ENCODE peak calls at places on chromosomes 3 and 15, in eight cellular contexts. U is T-helper 2 cell treated with Interferon-gamma antibody and Interleukin-4, amounts not matched to agents 5 μg/mL and 100 μg/mL, for 36 hours; K is SK-MEL-5; J is prostate gland; B is SHP77; Q is AG10803; Y is kidney glomerular epithelial cell; N is BJ. P is an unnamed sample.

GRCh38 chr3:129231331-129232119 is 17.9 kb upstream of the COPG1 start:
- DNase-seq in N (no peak), B (no peak), Y (no peak), U (no peak), Q (no peak), J (no peak), K (no peak), P (no peak)

GRCh38 chr15:44414001-44414400 is 13.4 kb upstream of the CTDSPL2 start:
- DNase-seq in B (no peak), J (no peak), Q (no peak), U (peak; percentile 15), K (no peak), Y (no peak), N (no peak), P (no peak)

GRCh38 chr3:138625707-138626365 is 17.3 kb downstream of the FAIM start:
- DNase-seq in B (no peak), Q (peak; percentile 5), U (no peak), Y (peak; percentile 32), J (no peak), K (no peak), N (no peak), P (no peak)

GRCh38 chr3:101970212-101970611 is 120.9 kb downstream of the NFKBIZ start:
- DNase-seq in Y (no peak), J (no peak), Q (no peak), U (no peak), N (no peak), K (no peak), B (no peak), P (no peak)

GRCh38 chr3:175598740-175599139 is 739.6 kb downstream of the NAALADL2 start:
- DNase-seq in N (no peak), Q (no peak), Y (no peak), J (no peak), K (no peak), U (no peak), B (no peak), P (no peak)

GRCh38 chr3:36868614-36869436 is 76.0 kb downstream of the TRANK1 start:
- DNase-seq in U (peak; percentile 25), J (peak; percentile 38), Y (peak; percentile 32), Q (peak; percentile 63), B (peak; percentile 44), N (peak; percentile 3), K (peak; percentile 81), P (peak; percentile 38)

GRCh38 chr3:66486646-66487045 is 14.2 kb downstream of the LRIG1 start:
- DNase-seq in B (no peak), U (no peak), J (no peak), K (no peak), Y (no peak), N (peak; percentile 60), Q (peak; percentile 90), P (no peak)

GRCh38 chr3:127547761-127548605 is 42.5 kb downstream of the TPRA1 start:
- DNase-seq in J (peak; percentile 40), Q (peak; percentile 58), B (peak; percentile 22), Y (peak; percentile 30), K (peak; percentile 72), U (peak; percentile 72), N (no peak), P (peak; percentile 72)

GRCh38 chr3:83849331-83849730 is 1109.5 kb upstream of the CADM2 start:
- DNase-seq in N (no peak), Y (no peak), B (no peak), K (no peak), U (no peak), J (no peak), Q (no peak), P (no peak)

GRCh38 chr3:61574854-61575253 is 13.5 kb downstream of the PTPRG start:
- DNase-seq in B (no peak), K (no peak), Q (peak; percentile 90), Y (no peak), N (peak; percentile 98), J (no peak), U (no peak), P (no peak)

GRCh38 chr3:140974900-140975299 is 33.3 kb downstream of the SLC25A36 start:
- DNase-seq in J (no peak), B (no peak), Q (no peak), Y (no peak), N (no peak), K (no peak), U (no peak), P (no peak)

GRCh38 chr3:24678441-24678865 is 183.8 kb upstream of the THRB start:
- DNase-seq in B (no peak), N (peak; percentile 66), U (peak; percentile 63), Y (peak; percentile 66), Q (peak; percentile 98), J (no peak), K (peak; percentile 11), P (no peak)

GRCh38 chr3:15636028-15636709 is 34.6 kb downstream of the BTD start:
- DNase-seq in K (no peak), J (no peak), Q (peak; percentile 96), N (peak; percentile 82), Y (peak; percentile 9), U (peak; percentile 60), B (no peak), P (peak; percentile 24)

GRCh38 chr3:120224249-120224648 is 60.8 kb downstream of the GPR156 start:
- DNase-seq in U (no peak), K (no peak), B (no peak), Q (no peak), J (no peak), N (no peak), Y (no peak), P (no peak)

GRCh38 chr3:43185256-43185655 is 79.4 kb upstream of the POMGNT2 start:
- DNase-seq in U (no peak), B (no peak), Q (no peak), J (no peak), N (no peak), K (no peak), Y (no peak), P (no peak)

GRCh38 chr3:33165372-33165771 is 51.6 kb downstream of the CRTAP start:
- DNase-seq in K (no peak), U (no peak), J (no peak), Y (no peak), Q (no peak), N (no peak), B (no peak), P (no peak)

GRCh38 chr3:50412355-50412754 is 53.0 kb upstream of the TMEM115 start:
- DNase-seq in N (no peak), J (no peak), Q (no peak), K (no peak), U (no peak), B (no peak), Y (no peak), P (no peak)

GRCh38 chr15:75449585-75450306 is 1.7 kb downstream of the SIN3A start:
- DNase-seq in K (no peak), U (no peak), N (no peak), Y (no peak), Q (no peak), B (no peak), J (no peak), P (no peak)

GRCh38 chr15:57591822-57592367 is at the start of gene MYZAP:
- DNase-seq in J (peak; percentile 53), K (no peak), Q (no peak), B (no peak), Y (no peak), N (no peak), U (peak; percentile 18), P (peak; percentile 32)

GRCh38 chr3:59245300-59245878 is 195.6 kb upstream of the CFAP20DC start:
- DNase-seq in N (no peak), J (no peak), K (peak; percentile 60), B (no peak), Q (no peak), U (no peak), Y (peak; percentile 56), P (no peak)

GRCh38 chr3:98782826-98783500 is 19.8 kb downstream of the ST3GAL6 start:
- DNase-seq in B (no peak), K (peak; percentile 64), J (no peak), U (no peak), Q (no peak), Y (no peak), N (no peak), P (no peak)

GRCh38 chr3:45026957-45027356 is 854 bp downstream of the CLEC3B start:
- DNase-seq in U (no peak), N (no peak), Q (peak; percentile 85), J (no peak), K (no peak), B (no peak), Y (no peak), P (no peak)

GRCh38 chr15:59622289-59622688 is 10.7 kb downstream of the GCNT3 start:
- DNase-seq in Q (no peak), Y (no peak), U (peak; percentile 52), B (peak; percentile 26), J (no peak), K (peak; percentile 73), N (no peak), P (peak; percentile 41)

GRCh38 chr3:62261800-62262199 is 111.5 kb downstream of the FEZF2 start:
- DNase-seq in Q (no peak), Y (no peak), J (no peak), K (no peak), B (no peak), N (no peak), U (no peak), P (no peak)

GRCh38 chr3:12947504-12948369 is 106.4 kb upstream of the RPL32 start:
- DNase-seq in J (peak; percentile 64), Q (peak; percentile 87), U (no peak), K (peak; percentile 22), B (no peak), Y (peak; percentile 3), N (peak; percentile 31), P (no peak)

GRCh38 chr3:170467560-170467959 is 48.9 kb downstream of the CLDN11 start:
- DNase-seq in Q (no peak), N (no peak), U (no peak), B (no peak), Y (no peak), K (no peak), J (no peak), P (no peak)

GRCh38 chr15:77541421-77542181 is 91.1 kb downstream of the LINGO1 start:
- DNase-seq in N (no peak), U (no peak), Q (peak; percentile 76), J (no peak), B (no peak), K (no peak), Y (no peak), P (no peak)

GRCh38 chr15:24645627-24646026 is 29.9 kb upstream of the NPAP1 start:
- DNase-seq in K (no peak), Q (no peak), U (no peak), Y (no peak), N (no peak), J (no peak), B (no peak), P (no peak)

P was measured in stimulated activated naive B cell treated with anti-CD40 and anti-IgM and Interleukin-4, amounts not matched to agents 10 μg/mL and 1 μg/mL and 100 μg/mL, for 72 hours.